ENCODE peak calls at places on chromosomes 7 and 10, in five cellular contexts. A, J, L, Y and B are unnamed samples.

GRCh38 chr7:22346383-22347107 is 10.4 kb downstream of the RAPGEF5 start:
- DNase-seq in L (no peak), Y (no peak), A (no peak), J (no peak), B (no peak)

GRCh38 chr7:33536398-33536797 is 368.9 kb upstream of the BMPER start:
- DNase-seq in J (no peak), A (no peak), Y (no peak), L (no peak), B (no peak)

GRCh38 chr10:86960003-86960862 is 1.8 kb downstream of the SNCG start:
- DNase-seq in A (no peak), J (peak; percentile 62), L (peak; percentile 81), Y (peak; percentile 78), B (peak; percentile 68)

GRCh38 chr10:124156524-124157225 is 63.3 kb upstream of the CHST15 start:
- DNase-seq in Y (no peak), L (no peak), J (no peak), A (no peak), B (peak; percentile 38)

GRCh38 chr7:7765422-7765821 is 47.0 kb upstream of the RPA3 start:
- DNase-seq in L (peak; percentile 28), J (no peak), A (no peak), Y (no peak), B (no peak)

GRCh38 chr7:46752881-46753366 is 829.0 kb downstream of the TNS3 start:
- DNase-seq in A (no peak), Y (peak; percentile 93), J (no peak), L (peak; percentile 89), B (no peak)

GRCh38 chr7:72754312-72754711 is 73.7 kb downstream of the TYW1B start:
- DNase-seq in A (no peak), J (no peak), L (peak; percentile 33), Y (no peak), B (no peak)

GRCh38 chr10:122856902-122857301 is 11.2 kb upstream of the CUZD1 start:
- DNase-seq in J (no peak), Y (peak; percentile 60), A (no peak), L (no peak), B (no peak)

GRCh38 chr10:16799621-16800020 is 17.6 kb downstream of the RSU1 start:
- DNase-seq in A (no peak), Y (no peak), J (no peak), L (no peak), B (no peak)

GRCh38 chr7:25906003-25906402 is 246.0 kb upstream of the NFE2L3 start:
- DNase-seq in L (no peak), A (no peak), Y (no peak), J (no peak), B (no peak)

GRCh38 chr10:77716943-77717735 is 79.5 kb upstream of the KCNMA1 start:
- DNase-seq in J (no peak), Y (peak; percentile 67), L (no peak), A (no peak), B (peak; percentile 14)

GRCh38 chr10:120732643-120733313 is 118.4 kb upstream of the WDR11 start:
- DNase-seq in Y (no peak), A (no peak), L (no peak), J (no peak), B (no peak)

GRCh38 chr7:137423321-137423720 is 79.8 kb upstream of the PTN start:
- DNase-seq in A (no peak), J (no peak), Y (peak; percentile 52), L (peak; percentile 50), B (no peak)

GRCh38 chr7:30474893-30475292 is 3.7 kb downstream of the NOD1 start:
- DNase-seq in L (peak; percentile 96), Y (peak; percentile 99), J (no peak), A (no peak), B (no peak)

GRCh38 chr7:49418964-49419363 is 354.5 kb upstream of the VWC2 start:
- DNase-seq in Y (no peak), A (no peak), L (no peak), J (no peak), B (no peak)

GRCh38 chr7:103504505-103505135 is 58.6 kb upstream of the SLC26A5 start:
- DNase-seq in J (no peak), L (no peak), A (no peak), Y (no peak), B (no peak)

GRCh38 chr10:56349611-56350010 is 11.4 kb downstream of the ZWINT start:
- DNase-seq in L (peak; percentile 6), J (no peak), Y (no peak), A (no peak), B (no peak)
- TF ChIP-seq CTCF in L (peak; percentile 5), J (no peak), Y (no peak), A (no peak), B (no peak)

GRCh38 chr10:91409069-91409868 is 875 bp upstream of the HECTD2 start:
- DNase-seq in J (peak; percentile 83), L (peak; percentile 86), A (peak; percentile 23), Y (peak; percentile 86), B (peak; percentile 64)

GRCh38 chr10:91406322-91406721 is 3.8 kb upstream of the HECTD2 start:
- DNase-seq in J (no peak), A (no peak), Y (no peak), L (no peak), B (no peak)

GRCh38 chr10:91412688-91413087 is 2.5 kb downstream of the HECTD2 start:
- DNase-seq in A (no peak), J (no peak), Y (no peak), L (no peak), B (no peak)

GRCh38 chr10:91410638-91411367 is 659 bp downstream of the HECTD2 start:
- DNase-seq in Y (peak; percentile 64), L (peak; percentile 46), J (no peak), A (no peak), B (no peak)

DNA sequence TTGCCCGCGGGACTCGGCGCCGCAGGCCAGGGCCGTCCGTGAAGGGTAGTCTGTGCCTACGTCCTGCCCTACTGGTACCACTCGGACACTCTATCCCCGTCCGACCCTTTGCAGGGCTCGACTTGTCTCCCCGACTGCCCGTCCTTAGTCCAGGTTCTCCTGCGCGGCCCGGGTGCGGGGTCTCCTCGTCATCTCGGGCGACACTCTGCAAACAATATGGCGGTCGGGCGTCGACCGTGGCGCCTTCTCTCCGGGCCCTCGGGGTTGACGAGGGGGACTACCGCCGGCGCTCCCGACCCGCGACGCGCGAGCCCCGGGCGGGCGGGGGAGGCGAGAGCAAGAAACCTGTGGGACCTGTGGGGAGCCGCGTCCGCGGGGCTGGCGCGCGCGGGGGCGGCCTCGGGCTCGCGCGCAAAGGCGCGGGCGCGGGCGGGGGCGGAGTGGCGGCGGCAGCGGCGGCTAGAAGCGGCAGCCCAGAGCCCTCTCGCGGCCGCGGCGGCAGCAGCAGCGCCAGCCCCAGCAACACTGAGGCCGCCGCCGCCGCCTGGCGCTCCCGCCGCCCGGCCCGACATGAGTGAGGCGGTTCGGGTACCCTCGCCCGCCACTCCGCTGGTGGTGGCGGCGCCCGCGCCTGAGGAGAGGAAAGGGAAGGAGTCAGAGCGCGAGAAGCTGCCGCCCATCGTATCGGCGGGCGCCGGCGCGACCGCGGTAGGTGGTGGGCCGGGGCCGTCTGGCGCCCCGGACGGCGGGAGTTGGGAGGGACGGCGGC is at the start of gene HECTD2:
- DNase-seq in J (peak; percentile 87), A (peak; percentile 75), L (peak; percentile 70), Y (peak; percentile 58), B (peak; percentile 86)
- TF ChIP-seq CTCF in J (peak; percentile 77), A (peak; percentile 19), L (no peak), Y (no peak), B (no peak)

DNA sequence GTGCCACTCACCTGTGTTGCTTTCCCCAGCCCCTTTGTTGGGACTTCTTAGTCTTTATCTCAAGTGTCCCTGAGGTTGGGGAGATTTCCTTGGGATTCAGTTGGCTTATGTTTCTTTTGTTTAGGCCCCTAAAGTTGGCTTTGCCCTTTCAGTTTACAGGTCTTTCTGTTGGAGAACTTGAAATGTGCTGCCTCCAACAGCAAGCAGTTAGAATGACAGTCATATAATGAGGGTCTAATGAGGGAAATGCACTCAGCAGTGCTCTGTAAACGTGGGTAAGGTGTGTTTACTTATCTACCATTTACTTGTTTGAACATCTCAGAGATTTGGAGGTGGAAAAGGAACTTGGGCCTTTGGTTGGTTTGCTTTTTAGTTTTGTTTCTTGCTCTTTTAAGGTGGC is 191.4 kb upstream of the STK17A start:
- DNase-seq in A (no peak), Y (no peak), L (no peak), J (no peak), B (no peak)
- TF ChIP-seq CTCF in A (no peak), Y (no peak), L (no peak), J (no peak), B (no peak)

GRCh38 chr10:73061743-73062142 is 34.9 kb downstream of the P4HA1 start:
- DNase-seq in A (no peak), L (no peak), Y (no peak), J (no peak), B (no peak)

GRCh38 chr10:73058057-73058591 is 38.5 kb downstream of the P4HA1 start:
- DNase-seq in L (no peak), A (no peak), Y (no peak), J (no peak), B (no peak)

GRCh38 chr10:73060173-73060572 is 36.5 kb downstream of the P4HA1 start:
- DNase-seq in J (no peak), L (no peak), Y (no peak), A (no peak), B (no peak)

GRCh38 chr10:73065441-73065840 is 31.2 kb downstream of the P4HA1 start:
- DNase-seq in Y (no peak), L (peak; percentile 41), A (no peak), J (no peak), B (no peak)

GRCh38 chr10:73060738-73061635 is 35.7 kb downstream of the P4HA1 start:
- DNase-seq in L (peak; percentile 47), Y (peak; percentile 43), J (no peak), A (no peak), B (no peak)
- TF ChIP-seq CTCF in L (peak; percentile 24), Y (peak; percentile 42), J (peak; percentile 70), A (peak; percentile 45), B (no peak)

DNA sequence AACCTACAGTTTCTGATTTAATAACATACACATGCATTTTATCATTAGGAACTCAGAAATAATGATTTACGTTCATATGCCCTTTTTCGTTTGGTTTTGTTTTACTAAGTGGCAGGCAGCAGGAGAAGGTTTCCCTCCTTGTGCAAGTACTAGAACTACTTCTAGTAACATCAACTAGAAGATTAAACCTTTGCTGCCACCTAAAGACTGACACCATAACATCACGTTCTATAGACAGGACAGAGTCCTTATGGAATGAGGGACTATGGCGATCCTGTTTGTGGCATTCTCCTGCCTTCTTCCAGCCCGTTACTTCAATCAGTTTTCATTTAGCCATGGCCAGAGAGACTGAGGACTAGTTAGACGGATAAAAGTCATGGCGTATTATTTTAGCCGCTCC is 53.2 kb downstream of the GAD2 start:
- DNase-seq in L (peak; percentile 17), J (no peak), Y (peak; percentile 33), A (no peak), B (peak; percentile 18)
- TF ChIP-seq CTCF in L (no peak), J (peak; percentile 21), Y (peak; percentile 2), A (no peak), B (peak; percentile 35)

DNA sequence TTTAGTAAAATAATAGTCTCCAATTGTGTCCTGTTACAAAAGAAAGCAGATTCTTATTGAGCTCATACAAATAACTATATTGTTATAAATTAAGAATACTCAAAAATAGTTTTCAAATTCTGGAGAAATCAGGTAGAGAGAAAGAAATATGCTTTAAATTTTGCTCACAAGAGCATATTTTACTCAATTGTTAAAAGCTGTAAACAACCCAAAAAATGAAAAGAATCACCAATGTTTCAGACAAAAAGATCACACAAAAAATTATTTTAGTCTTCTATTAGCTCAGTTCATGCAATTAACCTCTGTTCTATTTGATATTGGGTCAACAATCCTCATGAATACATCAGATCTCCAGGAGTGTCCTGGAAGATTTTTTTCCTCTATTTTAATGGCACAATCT is 18.6 kb upstream of the TRPV6 start:
- DNase-seq in A (no peak), L (no peak), Y (no peak), J (no peak), B (no peak)
- TF ChIP-seq CTCF in A (no peak), L (no peak), Y (no peak), J (no peak), B (no peak)

GRCh38 chr7:11486271-11486670 is 345.7 kb downstream of the THSD7A start:
- DNase-seq in Y (peak; percentile 3), A (no peak), L (peak; percentile 3), J (no peak), B (no peak)
- TF ChIP-seq CTCF in Y (peak; percentile 22), A (no peak), L (no peak), J (no peak), B (no peak)